ENCODE peak calls at places on chromosomes 13 and 19, in six cellular contexts. D is AG08396; N is fibroblast of lung; V is stimulated activated CD4-positive, alpha-beta T cell treated with anti-CD3 and anti-CD28 coated beads, TNF-alpha, amount 100 ng/mL, for 1 hour; J is activated naive CD4-positive, alpha-beta T cell treated with Interleukin-2 at 50 U/mL for 16 hours; P is CD4-positive, CD25-positive, alpha-beta regulatory T cell. T is an unnamed sample.

GRCh38 chr19:31280266-31281006 is 68.8 kb downstream of the TSHZ3 start:
- DNase-seq in D (no peak), N (no peak), V (no peak), J (no peak), P (no peak), T (no peak)

GRCh38 chr19:36114763-36115452 is at the start of gene POLR2I:
- DNase-seq in D (peak), N (peak), V (peak), J (peak), P (peak), T (peak)

GRCh38 chr13:99281811-99282263 is 23.7 kb upstream of the GPR18 start:
- DNase-seq in D (no peak), N (no peak), V (no peak), J (peak), P (peak), T (peak)

GRCh38 chr13:30846311-30846710 is 59.8 kb upstream of the MEDAG start:
- DNase-seq in D (no peak), N (no peak), V (no peak), J (no peak), P (no peak), T (peak)

GRCh38 chr13:113448885-113449692 is 4.2 kb downstream of the ADPRHL1 start:
- DNase-seq in D (no peak), N (no peak), V (no peak), J (peak), P (peak), T (peak)

GRCh38 chr13:97223711-97224461 is 1.8 kb downstream of the MBNL2 start:
- DNase-seq in D (peak), N (peak), V (no peak), J (peak), P (no peak), T (peak)

GRCh38 chr19:1616875-1617274 is 11.6 kb upstream of the UQCR11 start:
- DNase-seq in D (no peak), N (no peak), V (no peak), J (no peak), P (no peak), T (no peak)

GRCh38 chr19:23318143-23318542 is 67.9 kb upstream of the ZNF724 start:
- DNase-seq in D (no peak), N (no peak), V (no peak), J (no peak), P (no peak), T (no peak)

GRCh38 chr19:33722456-33723239 is 74.0 kb upstream of the KCTD15 start:
- DNase-seq in D (no peak), N (no peak), V (no peak), J (no peak), P (no peak), T (no peak)

GRCh38 chr19:1411255-1412191 is 4.1 kb downstream of the DAZAP1 start:
- DNase-seq in D (peak), N (peak), V (no peak), J (peak), P (no peak), T (peak)

GRCh38 chr19:44846455-44847143 is 502 bp downstream of the NECTIN2 start:
- DNase-seq in D (peak), N (peak), V (no peak), J (no peak), P (no peak), T (peak)

GRCh38 chr13:44402902-44403719 is 29.5 kb downstream of the SERP2 start:
- DNase-seq in D (no peak), N (no peak), V (no peak), J (no peak), P (no peak), T (no peak)

GRCh38 chr19:5696196-5697021 is 6.3 kb downstream of the RPL36 start:
- DNase-seq in D (no peak), N (no peak), V (no peak), J (no peak), P (no peak), T (no peak)

GRCh38 chr19:37572203-37572602 is 22.4 kb downstream of the ZNF571 start:
- DNase-seq in D (no peak), N (peak), V (no peak), J (no peak), P (no peak), T (no peak)

GRCh38 chr19:5149508-5149907 is 180.6 kb downstream of the KDM4B start:
- DNase-seq in D (no peak), N (no peak), V (no peak), J (no peak), P (no peak), T (no peak)

T was measured in GM03348.